ENCODE peak calls at places on chromosome X, in four cellular contexts. V, X, N and F are unnamed samples.

GRCh38 chrX:49177338-49177833 is 5.7 kb downstream of the PLP2 start:
- DNase-seq in X (peak; percentile 65), V (no peak), N (no peak), F (no peak)

GRCh38 chrX:115134366-115134765 is 54.8 kb upstream of the RBMXL3 start:
- DNase-seq in X (no peak), N (no peak), V (no peak), F (no peak)

GRCh38 chrX:66019974-66020373 is 19.9 kb downstream of the VSIG4 start:
- DNase-seq in V (no peak), X (no peak), N (no peak), F (no peak)

GRCh38 chrX:15170927-15171326 is 99.0 kb downstream of the ASB9 start:
- DNase-seq in N (no peak), V (no peak), X (no peak), F (no peak)

GRCh38 chrX:135982860-135983259 is 2.4 kb upstream of the SLC9A6 start:
- DNase-seq in N (no peak), X (no peak), V (no peak), F (no peak)

GRCh38 chrX:107272431-107272921 is 66.1 kb downstream of the DNAAF6 start:
- DNase-seq in X (no peak), V (peak; percentile 75), N (no peak), F (no peak)

GRCh38 chrX:106780664-106781377 is 21.7 kb upstream of the TBC1D8B start:
- DNase-seq in X (no peak), N (no peak), V (no peak), F (no peak)

GRCh38 chrX:115625577-115626301 is 64.8 kb downstream of the PLS3 start:
- DNase-seq in X (no peak), N (no peak), V (no peak), F (no peak)

GRCh38 chrX:125782184-125782583 is 383.9 kb downstream of the DCAF12L2 start:
- DNase-seq in X (no peak), N (no peak), V (peak; percentile 5), F (no peak)

GRCh38 chrX:153800746-153801145 is 6.3 kb downstream of the SSR4 start:
- DNase-seq in V (no peak), N (no peak), X (no peak), F (no peak)
- TF ChIP-seq POLR2AphosphoS5 in V (peak; percentile 11), N (no peak), X (no peak), F (no peak)

DNA sequence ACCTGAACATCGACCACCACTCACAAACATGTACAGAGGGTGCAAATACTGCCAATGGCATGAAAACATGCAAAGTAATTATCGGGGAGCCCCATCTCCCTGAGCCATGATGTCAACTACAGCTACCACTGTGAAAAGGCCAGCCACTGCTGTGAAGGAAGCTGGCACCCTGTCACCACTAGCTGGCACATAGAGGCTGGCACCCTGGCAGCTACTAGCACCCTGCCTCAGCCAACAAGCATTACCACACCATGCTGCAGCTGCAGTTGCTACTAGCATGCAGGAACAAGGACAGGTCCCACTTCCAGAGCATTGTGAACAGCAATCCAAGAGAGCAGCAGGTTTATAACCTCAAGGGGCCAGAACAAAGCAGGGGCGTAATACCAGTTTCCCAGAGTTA is 81.4 kb downstream of the PRR32 start:
- DNase-seq in X (no peak), V (no peak), N (no peak), F (no peak)
- H3K27ac ChIP-seq in X (no peak overlapping the region), V (no peak overlapping the region), N (no peak overlapping the region), F (no peak overlapping the region)

DNA sequence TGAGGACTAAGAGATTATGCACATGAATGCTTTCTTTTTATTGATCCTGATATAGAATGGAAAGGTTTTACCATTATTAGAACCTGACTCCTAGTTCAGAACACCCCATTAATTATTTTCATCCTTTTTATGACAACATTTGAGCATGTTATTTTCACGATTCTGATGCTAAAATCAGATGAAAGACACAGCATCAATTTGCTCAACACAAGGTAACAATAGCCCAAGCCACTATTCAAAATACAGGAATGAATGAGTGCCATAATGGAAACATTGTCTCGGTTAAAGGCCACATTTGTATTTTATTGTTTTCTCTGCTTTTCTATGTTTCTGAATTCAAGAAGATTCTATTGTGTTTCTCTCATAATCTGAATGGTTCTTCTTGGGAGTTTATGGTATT is 126.3 kb upstream of the POF1B start:
- DNase-seq in V (no peak), X (no peak), N (no peak), F (no peak)
- TF ChIP-seq POLR2AphosphoS5 in V (no peak), X (no peak), N (no peak), F (no peak)

DNA sequence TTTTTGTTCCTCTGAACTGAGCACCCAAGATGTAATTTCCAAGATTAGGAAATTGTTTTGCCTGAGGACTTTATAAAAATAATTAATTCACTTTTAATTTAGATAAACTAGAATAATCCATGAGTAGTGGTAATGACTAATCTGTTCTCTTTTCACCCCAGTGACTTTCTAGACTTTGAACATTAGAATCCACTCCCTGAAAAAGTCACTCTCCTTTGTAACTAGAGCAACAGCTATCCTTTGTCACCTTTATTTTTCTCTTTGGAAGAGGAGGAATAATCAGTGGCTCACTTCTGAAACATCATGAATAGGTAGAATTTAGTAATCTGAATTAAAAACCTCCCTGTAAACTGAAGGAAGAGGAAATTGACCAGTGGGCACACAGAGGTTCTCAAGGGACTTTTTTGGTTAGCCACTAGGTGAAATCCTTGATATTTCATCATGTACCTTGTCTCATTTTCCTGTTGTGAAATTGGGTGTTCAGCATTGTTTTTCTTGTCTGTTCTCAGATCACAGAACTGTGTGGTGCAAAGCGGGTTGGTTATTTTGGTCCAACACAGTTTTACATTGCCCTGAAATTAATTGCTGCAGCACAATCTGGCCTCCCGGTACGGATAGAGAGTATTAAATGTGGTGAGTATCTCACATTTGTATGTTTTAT is 59.4 kb downstream of the REPS2 start:
- DNase-seq in V (no peak), N (no peak), X (no peak), F (no peak)
- H3K27ac ChIP-seq in V (no peak overlapping the region), N (no peak overlapping the region), X (peak overlapping the region; percentile 51), F (no peak overlapping the region)

DNA sequence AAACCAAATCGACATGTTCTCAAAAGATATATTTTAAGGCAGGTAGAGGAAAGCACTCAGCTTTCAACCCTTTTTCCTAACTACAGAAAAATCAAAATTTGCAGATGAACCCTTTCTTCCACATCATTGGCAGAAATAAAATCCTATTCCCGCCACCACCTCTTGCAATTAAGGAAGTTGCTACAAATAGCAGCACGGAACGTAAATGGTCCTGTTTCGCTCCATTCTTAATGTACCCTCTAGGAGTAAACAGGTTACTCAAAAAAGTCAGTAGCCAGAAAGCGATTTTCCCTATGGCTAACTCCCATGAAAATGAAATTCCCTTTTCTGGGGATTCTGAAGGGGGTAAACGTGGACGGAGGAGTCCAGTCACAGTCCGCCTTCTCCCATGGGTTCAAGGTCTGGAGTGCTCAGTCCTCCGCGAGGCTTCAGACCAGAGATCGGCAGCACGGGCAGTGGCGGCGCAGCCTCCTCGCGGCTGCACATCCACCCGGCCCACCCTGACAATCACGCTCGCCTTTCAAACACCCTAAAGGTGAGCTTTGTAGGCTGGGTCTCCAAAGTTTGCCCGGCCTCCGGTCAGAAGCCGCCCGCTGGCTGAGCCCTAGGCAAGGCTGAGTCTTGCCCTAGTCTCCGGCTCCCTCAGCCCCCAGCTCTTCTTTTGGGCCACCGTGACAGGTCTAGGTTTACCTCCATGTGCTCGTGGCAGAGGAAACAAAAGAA is 1.8 kb downstream of the ATP11C start:
- DNase-seq in N (no peak), X (peak; percentile 23), V (peak; percentile 25), F (no peak)
- TF ChIP-seq POLR2AphosphoS5 in N (no peak), X (no peak), V (no peak), F (no peak)